ENCODE peak calls at places on chromosomes 12 and 14, in seven cellular contexts. P is HCT116, S is PC-9, I is small intestine, X is caudate nucleus, E is tibial nerve, W is endothelial cell of umbilical vein. J is an unnamed sample.
A peak's percentile ranks its signal among the peaks of the same experiment; 100 is the strongest.

GRCh38 chr12:98939350-98939749 is 294.3 kb downstream of the APAF1 start:
- DNase-seq in P (peak; percentile 22), S (no peak), I (no peak), X (peak; percentile 3), E (no peak), W (peak; percentile 36), J (peak; percentile 44)

GRCh38 chr14:102659797-102660196 is 67.3 kb downstream of the RCOR1 start:
- DNase-seq in P (no peak), S (no peak), I (no peak), X (no peak), E (no peak), W (no peak), J (peak; percentile 19)

GRCh38 chr12:111482464-111482863 is 76.7 kb downstream of the SH2B3 start:
- DNase-seq in P (no peak), S (no peak), I (no peak), X (no peak), E (no peak), W (no peak), J (no peak)

GRCh38 chr12:6953417-6954315 is 2.5 kb downstream of the PTPN6 start:
- DNase-seq in P (no peak), S (no peak), I (peak; percentile 56), X (no peak), E (peak; percentile 76), W (peak; percentile 46), J (no peak)

GRCh38 chr14:95260537-95261440 is 58.9 kb downstream of the CLMN start:
- DNase-seq in P (no peak), S (no peak), I (no peak), X (no peak), E (no peak), W (peak; percentile 80), J (peak; percentile 85)

GRCh38 chr12:26896913-26897312 is 40.9 kb downstream of the INTS13 start:
- DNase-seq in P (no peak), S (no peak), I (no peak), X (no peak), E (no peak), W (no peak), J (no peak)

GRCh38 chr14:100839573-100840175 is 13.8 kb downstream of the MEG3 start:
- DNase-seq in P (no peak), S (no peak), I (no peak), X (no peak), E (no peak), W (no peak), J (no peak)

GRCh38 chr12:100503228-100503628 is 29.6 kb downstream of the NR1H4 start:
- DNase-seq in P (no peak), S (no peak), I (peak; percentile 82), X (no peak), E (no peak), W (no peak), J (no peak)

GRCh38 chr12:62263956-62264355 is 3.8 kb downstream of the USP15 start:
- DNase-seq in P (no peak), S (no peak), I (no peak), X (no peak), E (no peak), W (no peak), J (no peak)

GRCh38 chr12:89593233-89593632 is 67.4 kb upstream of the POC1B start:
- DNase-seq in P (no peak), S (no peak), I (no peak), X (no peak), E (no peak), W (no peak), J (no peak)

GRCh38 chr12:103654816-103655215 is 67.7 kb downstream of the STAB2 start:
- DNase-seq in P (no peak), S (no peak), I (peak; percentile 84), X (no peak), E (no peak), W (no peak), J (no peak)

GRCh38 chr14:89298056-89298834 is 118.8 kb downstream of the FOXN3 start:
- DNase-seq in P (no peak), S (no peak), I (no peak), X (no peak), E (no peak), W (no peak), J (no peak)

GRCh38 chr12:123019841-123020138 is 39.3 kb downstream of the ARL6IP4 start:
- DNase-seq in P (no peak), S (no peak), I (no peak), X (no peak), E (no peak), W (no peak), J (no peak)

GRCh38 chr12:16605666-16606116 is 271 bp downstream of the LMO3 start:
- DNase-seq in P (no peak), S (peak; percentile 17), I (no peak), X (no peak), E (no peak), W (peak; percentile 15), J (no peak)

GRCh38 chr14:50501642-50502041 is 30.7 kb downstream of the MAP4K5 start:
- DNase-seq in P (no peak), S (no peak), I (peak; percentile 2), X (no peak), E (no peak), W (peak; percentile 60), J (peak; percentile 68)

GRCh38 chr14:64060199-64060545 is 207.4 kb downstream of the SYNE2 start:
- DNase-seq in P (no peak), S (peak; percentile 12), I (peak; percentile 11), X (no peak), E (no peak), W (no peak), J (no peak)

GRCh38 chr14:34064349-34064748 is 113.5 kb upstream of the EGLN3 start:
- DNase-seq in P (no peak), S (no peak), I (no peak), X (no peak), E (peak; percentile 83), W (no peak), J (no peak)

GRCh38 chr14:73662439-73663056 is 17.8 kb downstream of the DNAL1 start:
- DNase-seq in P (peak; percentile 85), S (peak; percentile 66), I (peak; percentile 71), X (no peak), E (no peak), W (peak; percentile 52), J (peak; percentile 90)

GRCh38 chr12:51913071-51914033 is 6.0 kb downstream of the ACVRL1 start:
- DNase-seq in P (no peak), S (no peak), I (no peak), X (no peak), E (no peak), W (no peak), J (no peak)

GRCh38 chr14:35534884-35535793 is 1.2 kb downstream of the INSM2 start:
- DNase-seq in P (no peak), S (peak; percentile 69), I (peak; percentile 47), X (no peak), E (peak; percentile 31), W (peak; percentile 69), J (peak; percentile 42)

GRCh38 chr12:16153273-16153672 is 124.2 kb downstream of the SLC15A5 start:
- DNase-seq in P (no peak), S (no peak), I (no peak), X (no peak), E (no peak), W (no peak), J (no peak)

GRCh38 chr12:89236748-89237428 is 115.4 kb downstream of the DUSP6 start:
- DNase-seq in P (peak; percentile 13), S (peak; percentile 28), I (no peak), X (no peak), E (no peak), W (no peak), J (peak; percentile 60)

GRCh38 chr12:104480012-104480411 is 23.3 kb downstream of the CHST11 start:
- DNase-seq in P (no peak), S (no peak), I (no peak), X (no peak), E (no peak), W (no peak), J (no peak)

DNA sequence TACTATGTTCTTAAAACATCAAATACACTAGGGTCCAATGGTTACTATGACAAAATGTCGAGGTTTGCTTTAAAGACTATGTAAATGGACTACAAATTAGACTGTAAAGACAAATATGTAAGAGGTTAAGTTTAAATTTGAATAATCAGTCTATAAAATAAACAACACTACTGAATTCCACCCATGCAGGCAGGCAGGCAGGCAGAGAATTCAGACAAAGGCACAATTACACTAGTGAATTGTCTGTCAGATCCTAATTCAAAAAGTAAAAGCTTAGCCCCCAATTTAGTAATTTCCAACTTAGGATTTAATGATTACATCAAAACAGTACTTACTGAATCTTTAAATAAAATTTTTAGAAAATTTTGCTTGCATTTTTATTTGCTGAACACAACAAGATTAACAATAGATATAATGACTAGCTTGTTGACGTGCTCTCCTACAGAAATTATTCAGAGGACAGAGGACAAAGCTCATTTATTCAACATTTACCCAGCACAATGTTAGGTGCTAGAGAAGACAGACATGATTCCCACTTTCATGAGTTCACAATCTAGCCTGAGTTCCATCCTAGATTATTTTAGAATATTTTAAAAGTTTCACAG is 97.4 kb downstream of the CDK17 start:
- DNase-seq in P (no peak), S (no peak), I (no peak), X (no peak), E (no peak), W (no peak), J (no peak)
- H3K27ac ChIP-seq in P (no peak overlapping the region), S (no peak overlapping the region), I (no peak overlapping the region), X (peak overlapping the region; percentile 83), E (peak overlapping the region; percentile 65), W (peak overlapping the region; percentile 17), J (no peak overlapping the region)

DNA sequence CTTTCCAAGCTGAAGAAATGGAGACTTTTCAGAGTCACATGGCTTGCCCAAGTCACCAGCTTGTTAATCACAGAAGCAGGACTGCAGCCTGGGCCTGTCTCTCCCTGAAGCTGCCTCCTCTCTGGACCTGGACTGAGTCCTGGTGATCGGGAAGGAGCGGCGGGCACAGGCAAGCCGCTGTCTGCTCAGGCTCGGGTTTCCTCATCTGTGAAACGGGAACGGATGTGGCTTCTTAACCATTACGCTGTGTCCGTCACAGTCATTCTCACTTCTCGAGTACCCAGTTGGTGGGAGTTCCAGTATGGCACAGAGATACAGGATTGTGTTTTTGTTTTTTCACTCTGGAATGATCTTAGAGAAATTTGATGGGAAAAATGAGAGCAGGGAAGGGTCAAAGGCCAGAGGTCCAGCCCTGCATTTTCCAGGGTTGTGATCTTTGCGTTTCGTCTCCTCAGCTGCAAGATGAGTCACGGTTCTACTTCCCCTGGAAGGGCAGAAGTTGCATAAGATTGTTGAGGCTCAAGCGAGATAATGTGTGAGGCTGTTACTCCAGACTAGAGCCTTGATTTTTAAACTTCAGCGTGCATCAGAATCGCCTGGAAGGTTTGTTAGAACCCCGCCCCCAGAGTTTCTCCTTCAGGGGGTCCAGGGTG is 7.6 kb upstream of the LRTM2 start:
- DNase-seq in P (no peak), S (no peak), I (peak; percentile 44), X (no peak), E (peak; percentile 49), W (peak; percentile 33), J (peak; percentile 55)
- H3K27ac ChIP-seq in P (no peak overlapping the region), S (no peak overlapping the region), I (no peak overlapping the region), X (peak overlapping the region; percentile 73), E (peak overlapping the region; percentile 86), W (peak overlapping the region; percentile 36), J (peak overlapping the region; percentile 66)

DNA sequence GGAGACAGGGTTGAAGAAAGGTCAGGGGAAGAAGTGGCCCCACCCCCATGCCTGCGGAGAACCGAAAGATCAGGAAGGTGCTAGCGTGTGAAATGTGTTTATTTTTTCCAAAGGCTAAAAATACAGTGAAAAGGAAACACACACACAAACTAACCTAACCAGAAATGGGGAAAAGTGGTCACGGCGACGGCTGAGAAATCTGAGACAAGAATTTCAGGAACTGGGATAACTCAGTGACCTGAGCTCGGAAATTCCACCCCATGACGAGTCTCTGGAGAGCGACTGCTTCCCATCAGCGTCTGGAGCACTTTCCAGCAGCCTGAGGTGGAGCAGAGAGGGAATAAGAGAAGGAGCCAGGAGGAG is 16.6 kb upstream of the RND1 start:
- DNase-seq in P (no peak), S (peak; percentile 45), I (no peak), X (no peak), E (no peak), W (peak; percentile 96), J (peak; percentile 68)
- H3K27ac ChIP-seq in P (no peak overlapping the region), S (peak overlapping the region; percentile 79), I (no peak overlapping the region), X (peak overlapping the region; percentile 30), E (no peak overlapping the region), W (peak overlapping the region; percentile 81), J (peak overlapping the region; percentile 73)

GRCh38 chr12:79887912-79888311 is 47.0 kb downstream of the PPP1R12A start:
- DNase-seq in P (no peak), S (no peak), I (no peak), X (no peak), E (no peak), W (no peak), J (no peak)
- H3K27ac ChIP-seq in P (no peak overlapping the region), S (peak overlapping the region; percentile 12), I (no peak overlapping the region), X (no peak overlapping the region), E (no peak overlapping the region), W (no peak overlapping the region), J (no peak overlapping the region)

J was measured in brain microvascular endothelial cell.